ENCODE peak calls at places on chromosomes 6 and 20, in four cellular contexts. V is astrocyte of the spinal cord, O is colonic mucosa, K is fibroblast of pulmonary artery. W is an unnamed sample.
A peak's percentile ranks its signal among the peaks of the same experiment; 100 is the strongest.

GRCh38 chr20:32523613-32524218 is 61.4 kb downstream of the NOL4L start:
- DNase-seq in V (no peak), O (no peak), K (no peak), W (no peak)

GRCh38 chr6:133568970-133569889 is 319.7 kb upstream of the TCF21 start:
- DNase-seq in V (peak; percentile 82), O (no peak), K (peak; percentile 86), W (peak; percentile 92)

GRCh38 chr20:23036371-23036770 is 1.3 kb downstream of the SSTR4 start:
- DNase-seq in V (no peak), O (no peak), K (no peak), W (no peak)

GRCh38 chr20:35125753-35126152 is 21.4 kb downstream of the EDEM2 start:
- DNase-seq in V (no peak), O (no peak), K (no peak), W (no peak)

GRCh38 chr6:137334884-137335283 is 115.7 kb upstream of the IFNGR1 start:
- DNase-seq in V (no peak), O (no peak), K (no peak), W (no peak)

GRCh38 chr6:73969982-73970960 is 274.3 kb downstream of the CD109 start:
- DNase-seq in V (peak; percentile 67), O (no peak), K (peak; percentile 72), W (peak; percentile 54)

GRCh38 chr20:35523298-35523888 is 6.1 kb downstream of the C20orf173 start:
- DNase-seq in V (no peak), O (no peak), K (no peak), W (peak; percentile 23)

GRCh38 chr6:144362042-144363018 is 77.2 kb downstream of the UTRN start:
- DNase-seq in V (peak; percentile 35), O (no peak), K (peak; percentile 44), W (no peak)

GRCh38 chr6:141809901-141810300 is 322.8 kb upstream of the GJE1 start:
- DNase-seq in V (no peak), O (no peak), K (peak; percentile 19), W (no peak)

GRCh38 chr20:47544852-47545251 is 43.2 kb downstream of the NCOA3 start:
- DNase-seq in V (no peak), O (no peak), K (peak; percentile 28), W (no peak)

GRCh38 chr6:124714728-124715127 is 247.5 kb upstream of the RNF217 start:
- DNase-seq in V (no peak), O (no peak), K (no peak), W (no peak)

GRCh38 chr20:24658920-24659660 is 189.7 kb downstream of the SYNDIG1 start:
- DNase-seq in V (no peak), O (no peak), K (no peak), W (no peak)

GRCh38 chr20:11807070-11807741 is 110.5 kb upstream of the BTBD3 start:
- DNase-seq in V (peak; percentile 92), O (no peak), K (peak; percentile 85), W (peak; percentile 63)

GRCh38 chr20:37944456-37944981 is 41.6 kb downstream of the VSTM2L start:
- DNase-seq in V (no peak), O (peak; percentile 14), K (no peak), W (no peak)

GRCh38 chr6:84554069-84554468 is 210.3 kb downstream of the TBX18 start:
- DNase-seq in V (no peak), O (no peak), K (peak; percentile 86), W (no peak)

GRCh38 chr6:33215761-33216649 is 7.7 kb downstream of the RING1 start:
- DNase-seq in V (no peak), O (no peak), K (no peak), W (no peak)

GRCh38 chr6:31055401-31055800 is 45.1 kb downstream of the MUC22 start:
- DNase-seq in V (no peak), O (no peak), K (no peak), W (peak; percentile 88)

GRCh38 chr20:460707-461106 is 1.6 kb downstream of the TBC1D20 start:
- DNase-seq in V (no peak), O (no peak), K (peak; percentile 38), W (peak; percentile 17)

GRCh38 chr6:160427312-160428068 is 79.3 kb downstream of the SLC22A3 start:
- DNase-seq in V (no peak), O (no peak), K (peak; percentile 69), W (no peak)

GRCh38 chr6:44735631-44735963 is 348.1 kb downstream of the CDC5L start:
- DNase-seq in V (peak; percentile 19), O (no peak), K (peak; percentile 60), W (peak; percentile 93)

GRCh38 chr6:116217069-116217468 is 36.8 kb downstream of the TSPYL4 start:
- DNase-seq in V (peak; percentile 55), O (no peak), K (peak; percentile 72), W (peak; percentile 29)

GRCh38 chr20:37903317-37904007 is 535 bp downstream of the VSTM2L start:
- DNase-seq in V (no peak), O (no peak), K (no peak), W (no peak)

GRCh38 chr6:12602342-12602741 is 114.2 kb upstream of the PHACTR1 start:
- DNase-seq in V (no peak), O (no peak), K (peak; percentile 24), W (no peak)

GRCh38 chr6:21615504-21615903 is 22.0 kb downstream of the SOX4 start:
- DNase-seq in V (peak; percentile 39), O (no peak), K (peak; percentile 45), W (no peak)

GRCh38 chr6:116268589-116269293 is 11.0 kb downstream of the TSPYL1 start:
- DNase-seq in V (peak; percentile 84), O (no peak), K (peak; percentile 89), W (peak; percentile 68)

GRCh38 chr20:17570347-17571152 is 675 bp downstream of the DSTN start:
- DNase-seq in V (peak; percentile 48), O (peak; percentile 73), K (peak; percentile 60), W (peak; percentile 51)

DNA sequence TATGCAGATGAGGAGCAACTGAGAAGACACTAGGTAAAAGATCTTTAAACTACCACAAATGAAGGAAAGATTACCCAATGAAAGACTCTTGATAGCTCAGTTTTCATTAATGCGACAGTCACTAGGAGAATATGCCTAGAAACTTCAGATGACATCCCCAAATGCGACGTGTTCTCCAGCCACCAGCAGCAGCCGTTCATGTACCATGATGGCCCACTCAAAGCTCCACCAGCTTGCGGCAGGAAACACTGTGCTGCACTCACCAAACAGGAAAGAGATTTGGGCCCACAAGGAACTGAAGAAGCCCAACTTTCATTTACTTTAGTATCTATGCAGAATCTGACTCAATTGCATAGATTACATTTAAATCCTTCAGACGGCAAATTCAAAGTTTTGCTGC is 7.5 kb downstream of the DIDO1 start:
- DNase-seq in V (no peak), O (no peak), K (no peak), W (no peak)
- H3K4me3 ChIP-seq in V (no peak overlapping the region), O (no peak overlapping the region), K (no peak overlapping the region), W (no peak overlapping the region)

GRCh38 chr20:49814057-49814675 is 1.5 kb downstream of the SLC9A8 start:
- DNase-seq in V (no peak), O (no peak), K (no peak), W (peak; percentile 37)
- H3K4me3 ChIP-seq in V (no peak overlapping the region), O (no peak overlapping the region), K (peak overlapping the region; percentile 83), W (no peak overlapping the region)

GRCh38 chr6:19805146-19805515 is 32.0 kb upstream of the ID4 start:
- DNase-seq in V (peak; percentile 46), O (no peak), K (no peak), W (no peak)
- H3K4me3 ChIP-seq in V (peak overlapping the region; percentile 42), O (peak overlapping the region; percentile 49), K (peak overlapping the region; percentile 54), W (peak overlapping the region; percentile 59)

GRCh38 chr6:41200901-41201783 is at the start of gene TREML2:
- DNase-seq in V (no peak), O (no peak), K (no peak), W (no peak)
- H3K4me3 ChIP-seq in V (no peak within 1 kb of the TSS), O (no peak within 1 kb of the TSS), K (no peak within 1 kb of the TSS), W (no peak within 1 kb of the TSS)

GRCh38 chr20:19252670-19253120 is 40.3 kb downstream of the SLC24A3 start:
- DNase-seq in V (no peak), O (peak; percentile 35), K (peak; percentile 1), W (no peak)
- H3K4me3 ChIP-seq in V (no peak overlapping the region), O (no peak overlapping the region), K (no peak overlapping the region), W (no peak overlapping the region)

DNA sequence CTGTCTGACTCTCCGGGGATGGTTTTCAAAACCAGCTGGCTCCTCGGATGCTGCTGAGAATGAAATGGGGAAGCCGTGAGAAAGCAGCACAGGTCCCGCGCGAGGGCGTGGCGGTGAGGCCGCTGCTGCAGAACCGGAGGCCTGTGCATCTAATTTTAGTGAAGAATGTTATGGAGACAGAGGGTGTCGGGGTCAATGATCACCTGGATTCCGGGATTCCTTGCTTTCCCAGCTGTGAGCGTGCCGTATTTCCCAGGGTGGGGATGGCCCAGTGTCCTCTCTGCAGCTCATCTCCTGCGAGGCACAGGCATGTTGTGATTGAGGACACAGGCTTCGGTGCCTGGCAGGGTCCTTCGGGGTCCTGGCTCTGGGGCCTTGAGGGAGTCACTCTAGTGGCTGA is 348.0 kb downstream of the CDH4 start:
- DNase-seq in V (no peak), O (no peak), K (no peak), W (no peak)
- H3K4me3 ChIP-seq in V (no peak overlapping the region), O (no peak overlapping the region), K (no peak overlapping the region), W (no peak overlapping the region)

GRCh38 chr6:35484921-35485392 is 11.9 kb downstream of the TEAD3 start:
- DNase-seq in V (no peak), O (no peak), K (no peak), W (peak; percentile 73)
- H3K4me3 ChIP-seq in V (no peak overlapping the region), O (no peak overlapping the region), K (no peak overlapping the region), W (no peak overlapping the region)

DNA sequence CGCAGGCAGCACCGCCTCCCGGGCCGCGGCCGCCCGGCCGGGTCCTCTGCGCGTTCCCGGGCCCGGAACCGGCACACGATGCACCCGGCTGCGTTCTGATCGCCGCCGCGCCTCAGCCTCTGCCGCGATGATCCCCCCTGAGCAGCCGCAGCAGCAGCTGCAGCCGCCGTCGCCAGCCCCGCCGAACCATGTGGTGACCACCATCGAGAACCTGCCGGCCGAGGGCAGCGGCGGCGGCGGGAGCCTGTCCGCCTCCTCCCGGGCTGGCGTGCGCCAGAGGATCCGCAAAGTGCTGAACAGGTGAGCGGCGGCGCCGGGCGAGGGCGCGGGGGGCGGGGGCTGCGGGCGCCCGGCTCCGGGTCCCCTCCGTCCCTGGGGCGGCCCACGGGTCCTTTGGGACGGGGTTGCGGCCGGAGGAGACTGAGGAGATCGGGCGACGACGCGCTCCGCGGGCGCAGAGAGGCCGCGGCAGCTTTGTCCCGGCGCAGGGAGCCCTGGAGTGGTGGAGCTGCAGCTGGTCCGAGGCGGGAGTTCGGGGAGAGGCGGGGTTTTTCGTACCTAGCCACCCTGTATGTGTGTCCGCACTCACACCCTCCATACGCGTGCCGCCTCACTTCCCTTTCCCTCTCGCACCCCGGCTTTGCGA is 659 bp downstream of the SLC35F1 start:
- DNase-seq in V (no peak), O (no peak), K (no peak), W (no peak)
- H3K4me3 ChIP-seq in V (peak overlapping the region; percentile 21), O (peak overlapping the region; percentile 44), K (peak overlapping the region; percentile 12), W (no peak overlapping the region)